ENCODE peak calls at places on chromosomes 2 and 18, in seven cellular contexts. N is HCT116, J is IMR-90, G is A549, Y is HepG2, V is H1, A is GM12878. M is an unnamed sample.

GRCh38 chr2:54353216-54353615 is 97.2 kb upstream of the TSPYL6 start:
- DNase-seq in Y (no peak), G (no peak), N (no peak), J (no peak), A (no peak), V (no peak), M (no peak)

GRCh38 chr18:24270937-24271380 is 126.7 kb downstream of the OSBPL1A start:
- DNase-seq in A (no peak), N (no peak), J (peak), G (peak), V (no peak), Y (no peak), M (no peak)

GRCh38 chr18:39168723-39169122 is 1603.1 kb upstream of the CELF4 start:
- DNase-seq in J (no peak), A (no peak), V (no peak), G (no peak), Y (no peak), N (no peak), M (no peak)

GRCh38 chr2:240421396-240421795 is 14.1 kb upstream of the GPC1 start:
- DNase-seq in N (no peak), V (no peak), Y (no peak), G (no peak), A (no peak), J (no peak), M (no peak)

GRCh38 chr2:197993363-197993762 is 189.0 kb downstream of the PLCL1 start:
- DNase-seq in N (no peak), V (no peak), A (no peak), G (no peak), Y (no peak), J (no peak), M (no peak)

GRCh38 chr2:177325554-177325953 is 61.0 kb upstream of the NFE2L2 start:
- DNase-seq in G (no peak), J (no peak), V (no peak), A (no peak), N (no peak), Y (peak), M (no peak)

GRCh38 chr2:241926541-241927311 is 57.2 kb downstream of the RTP5 start:
- DNase-seq in J (no peak), V (no peak), Y (peak), N (no peak), A (no peak), G (no peak), M (no peak)

GRCh38 chr18:3572761-3573160 is 122.8 kb downstream of the TGIF1 start:
- DNase-seq in N (no peak), Y (no peak), J (no peak), A (no peak), V (no peak), G (no peak), M (no peak)

GRCh38 chr2:143525006-143525405 is 395.8 kb downstream of the ARHGAP15 start:
- DNase-seq in G (no peak), Y (no peak), N (no peak), J (peak), V (no peak), A (no peak), M (no peak)

GRCh38 chr2:240888130-240888889 is 7.6 kb downstream of the MAB21L4 start:
- DNase-seq in V (no peak), J (no peak), G (no peak), Y (no peak), N (no peak), A (no peak), M (no peak)

GRCh38 chr18:8673276-8674209 is 31.8 kb upstream of the MTCL1 start:
- DNase-seq in Y (no peak), V (no peak), J (peak), G (peak), N (no peak), A (peak), M (no peak)

GRCh38 chr18:76476665-76477561 is 18.1 kb downstream of the ZNF516 start:
- DNase-seq in G (peak), J (peak), V (no peak), N (no peak), A (no peak), Y (peak), M (peak)

GRCh38 chr2:128538401-128538800 is 219.7 kb upstream of the HS6ST1 start:
- DNase-seq in J (peak), Y (no peak), V (no peak), G (no peak), A (no peak), N (no peak), M (no peak)

GRCh38 chr2:191319181-191319580 is 74.0 kb downstream of the MYO1B start:
- DNase-seq in G (peak), N (no peak), A (no peak), J (peak), V (no peak), Y (no peak), M (no peak)

GRCh38 chr2:67311536-67311935 is 85.6 kb upstream of the ETAA1 start:
- DNase-seq in A (no peak), Y (no peak), J (peak), N (no peak), G (no peak), V (no peak), M (no peak)

GRCh38 chr18:46071615-46071893 is 506 bp downstream of the PSTPIP2 start:
- DNase-seq in G (no peak), J (no peak), Y (no peak), A (no peak), V (no peak), N (no peak), M (no peak)

GRCh38 chr18:48934708-48935432 is 15.9 kb downstream of the SMAD7 start:
- DNase-seq in V (no peak), Y (no peak), A (peak), J (no peak), N (no peak), G (no peak), M (no peak)

GRCh38 chr18:7596133-7596532 is 29.0 kb downstream of the PTPRM start:
- DNase-seq in G (no peak), Y (no peak), N (no peak), A (no peak), J (peak), V (no peak), M (no peak)
- TF ChIP-seq CEBPB in G (no peak), Y (peak), N (no peak), A (no peak), J (peak), V (no peak), M (no peak)

GRCh38 chr2:42978175-42978886 is 185.9 kb upstream of the HAAO start:
- DNase-seq in V (no peak), A (no peak), N (no peak), G (no peak), Y (peak), J (no peak), M (no peak)
- H3K4me3 ChIP-seq in V (no peak), A (no peak), N (no peak), G (no peak), Y (no peak), J (no peak), M (no peak)

DNA sequence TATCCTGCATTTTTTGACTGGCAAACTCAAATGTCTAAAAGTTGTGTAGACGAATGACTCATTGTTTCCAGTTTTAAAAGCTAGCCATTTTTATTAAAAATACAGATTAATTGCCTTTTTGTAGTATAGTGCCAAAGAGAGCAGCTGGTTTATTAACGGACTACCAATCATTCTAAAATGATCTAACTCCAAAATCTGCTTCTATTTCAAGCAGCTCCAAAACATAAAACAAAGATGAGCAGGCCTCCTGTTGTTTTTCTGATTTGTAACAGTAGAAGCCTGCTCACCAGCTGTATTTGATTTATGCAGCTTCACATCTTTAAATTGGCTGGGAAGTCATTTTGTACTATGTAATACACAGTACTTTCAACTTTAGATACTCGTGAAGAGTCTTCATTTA is 171.8 kb downstream of the UBR3 start:
- DNase-seq in N (no peak), Y (no peak), G (no peak), A (no peak), V (no peak), J (no peak), M (no peak)
- TF ChIP-seq CEBPB in N (no peak), Y (no peak), G (no peak), A (no peak), V (no peak), J (no peak), M (no peak)

GRCh38 chr18:34590503-34590902 is 119.6 kb upstream of the DTNA start:
- DNase-seq in V (no peak), J (no peak), A (no peak), G (no peak), N (no peak), Y (no peak), M (no peak)

GRCh38 chr18:34595673-34596072 is 114.4 kb upstream of the DTNA start:
- DNase-seq in A (no peak), Y (peak), J (peak), V (no peak), G (peak), N (peak), M (no peak)

GRCh38 chr18:34592961-34593382 is 117.1 kb upstream of the DTNA start:
- DNase-seq in V (no peak), N (no peak), Y (no peak), A (no peak), G (no peak), J (peak), M (no peak)

GRCh38 chr18:34591920-34592444 is 118.1 kb upstream of the DTNA start:
- DNase-seq in G (no peak), Y (no peak), J (no peak), A (no peak), V (no peak), N (no peak), M (no peak)

GRCh38 chr18:34594243-34594642 is 115.9 kb upstream of the DTNA start:
- DNase-seq in N (no peak), V (no peak), G (no peak), A (no peak), Y (no peak), J (no peak), M (no peak)
- H3K4me3 ChIP-seq in N (no peak), V (no peak), G (no peak), A (no peak), Y (no peak), J (no peak), M (no peak)